ENCODE peak calls at places on chromosomes 2 and 18, in six cellular contexts. R is body of pancreas, O is foreskin fibroblast, Y is right atrium auricular region, Q is lower lobe of right lung, E is BE2C. G is an unnamed sample.

GRCh38 chr2:40273623-40274236 is 178.2 kb downstream of the SLC8A1 start:
- DNase-seq in Y (no peak), O (peak), R (no peak), Q (no peak), E (no peak), G (no peak)

GRCh38 chr2:67612576-67612981 is 215.4 kb downstream of the ETAA1 start:
- DNase-seq in O (peak), Q (no peak), R (no peak), Y (no peak), E (no peak), G (no peak)

GRCh38 chr2:55232863-55233657 is 572 bp downstream of the RPS27A start:
- DNase-seq in E (peak), O (peak), Q (peak), R (peak), Y (no peak), G (no peak)

GRCh38 chr18:9366126-9366714 is 31.6 kb downstream of the TWSG1 start:
- DNase-seq in Y (no peak), E (no peak), Q (no peak), O (peak), R (peak), G (peak)

GRCh38 chr2:25279091-25279651 is 62.6 kb downstream of the DNMT3A start:
- DNase-seq in Q (peak), Y (peak), O (peak), E (peak), R (peak), G (peak)

GRCh38 chr2:151156431-151156830 is 105.2 kb downstream of the RBM43 start:
- DNase-seq in E (no peak), Y (no peak), Q (no peak), R (no peak), O (peak), G (no peak)

GRCh38 chr2:120283649-120284048 is 31.0 kb downstream of the RALB start:
- DNase-seq in E (no peak), Q (no peak), O (no peak), Y (no peak), R (no peak), G (no peak)

GRCh38 chr2:10864888-10865551 is 46.7 kb upstream of the KCNF1 start:
- DNase-seq in Y (no peak), Q (no peak), R (no peak), O (no peak), E (no peak), G (no peak)

GRCh38 chr2:84830095-84830494 is 50.8 kb downstream of the TRABD2A start:
- DNase-seq in Y (no peak), R (no peak), O (no peak), Q (peak), E (no peak), G (no peak)

GRCh38 chr18:78579449-78579848 is 400.2 kb upstream of the SALL3 start:
- DNase-seq in O (no peak), E (no peak), Q (no peak), R (no peak), Y (no peak), G (no peak)

GRCh38 chr2:241951920-241952319 is 82.4 kb downstream of the RTP5 start:
- DNase-seq in E (no peak), Y (no peak), Q (no peak), R (peak), O (no peak), G (no peak)

GRCh38 chr2:231917280-231918088 is 8.7 kb downstream of the NPPC start:
- DNase-seq in Q (peak), E (peak), O (no peak), R (no peak), Y (no peak), G (no peak)

GRCh38 chr2:44267269-44268258 is 7.7 kb upstream of the SLC3A1 start:
- DNase-seq in Y (no peak), R (no peak), E (no peak), O (peak), Q (no peak), G (no peak)

GRCh38 chr2:15800489-15801329 is 139.6 kb upstream of the MYCN start:
- DNase-seq in R (no peak), E (no peak), O (no peak), Q (no peak), Y (no peak), G (no peak)

GRCh38 chr18:46333371-46334199 is 229.4 kb downstream of the HAUS1 start:
- DNase-seq in Q (no peak), E (peak), Y (no peak), R (no peak), O (peak), G (peak)

GRCh38 chr2:85786444-85786843 is 32.7 kb downstream of the ATOH8 start:
- DNase-seq in R (no peak), E (no peak), Y (no peak), Q (no peak), O (no peak), G (no peak)

GRCh38 chr2:144249035-144249637 is 270.8 kb downstream of the ZEB2 start:
- DNase-seq in O (peak), E (no peak), Q (no peak), R (no peak), Y (no peak), G (no peak)

GRCh38 chr2:18426174-18426573 is 134.3 kb downstream of the RDH14 start:
- DNase-seq in Y (no peak), Q (no peak), O (no peak), E (no peak), R (no peak), G (no peak)

GRCh38 chr2:154489271-154489858 is 209.1 kb upstream of the KCNJ3 start:
- DNase-seq in E (no peak), Y (no peak), O (no peak), R (no peak), Q (no peak), G (no peak)

GRCh38 chr2:202157211-202157985 is 81.0 kb downstream of the SUMO1 start:
- DNase-seq in R (no peak), Q (no peak), O (no peak), Y (no peak), E (no peak), G (no peak)

GRCh38 chr2:202164409-202164808 is 74.0 kb downstream of the SUMO1 start:
- DNase-seq in O (no peak), Q (no peak), Y (no peak), E (no peak), R (no peak), G (no peak)

GRCh38 chr2:202161106-202161836 is 77.1 kb downstream of the SUMO1 start:
- DNase-seq in Q (no peak), E (no peak), Y (no peak), R (no peak), O (no peak), G (no peak)

GRCh38 chr2:202154613-202155281 is 81.7 kb downstream of the KIAA2012 start:
- DNase-seq in E (no peak), O (no peak), R (no peak), Y (no peak), Q (no peak), G (no peak)

GRCh38 chr2:202158796-202159195 is 79.6 kb downstream of the SUMO1 start:
- DNase-seq in Y (no peak), R (no peak), O (peak), E (no peak), Q (no peak), G (peak)
- TF ChIP-seq CTCF in Y (no peak), R (no peak), O (peak), E (peak), Q (no peak), G (peak)

GRCh38 chr18:12310762-12311161 is 2.7 kb downstream of the TUBB6 start:
- DNase-seq in E (no peak), R (no peak), Q (no peak), Y (peak), O (no peak), G (no peak)

GRCh38 chr18:12307871-12308385 is at the start of gene TUBB6:
- DNase-seq in Y (peak), R (peak), Q (peak), O (peak), E (peak), G (no peak)

GRCh38 chr18:12307251-12307736 is 747 bp upstream of the TUBB6 start:
- DNase-seq in O (peak), E (no peak), Q (no peak), R (peak), Y (peak), G (no peak)

GRCh38 chr18:12308386-12309100 is 502 bp downstream of the TUBB6 start:
- DNase-seq in R (peak), O (peak), Y (peak), E (peak), Q (peak), G (no peak)

DNA sequence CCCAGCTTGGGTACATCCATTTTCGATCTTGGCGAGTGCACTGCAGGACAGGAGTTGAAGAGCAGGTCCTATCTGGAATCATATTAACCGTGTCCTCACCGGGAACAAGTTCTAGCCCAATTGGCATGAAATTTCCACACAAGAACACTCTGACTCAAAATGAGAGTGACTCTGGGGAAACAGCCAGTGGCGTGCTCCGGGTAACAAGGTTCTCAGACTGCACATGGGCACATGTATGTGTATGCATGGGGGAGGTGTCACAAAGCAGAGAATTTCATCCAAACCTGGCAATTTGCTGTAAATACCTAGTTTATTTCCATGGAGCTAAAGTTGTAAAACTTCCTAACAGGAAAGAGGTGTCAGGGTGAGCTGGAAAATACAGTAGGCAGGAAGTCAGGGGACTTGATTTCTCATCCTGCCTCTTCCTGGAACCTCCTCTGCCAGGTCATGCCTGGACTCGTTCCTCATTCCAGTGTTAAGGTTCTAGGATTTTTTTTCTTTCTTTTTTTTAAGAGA is 1.7 kb downstream of the TUBB6 start:
- DNase-seq in E (no peak), R (no peak), Y (peak), O (peak), Q (no peak), G (no peak)
- H3K4me3 ChIP-seq in E (peak), R (no peak), Y (peak), O (peak), Q (peak), G (no peak)

DNA sequence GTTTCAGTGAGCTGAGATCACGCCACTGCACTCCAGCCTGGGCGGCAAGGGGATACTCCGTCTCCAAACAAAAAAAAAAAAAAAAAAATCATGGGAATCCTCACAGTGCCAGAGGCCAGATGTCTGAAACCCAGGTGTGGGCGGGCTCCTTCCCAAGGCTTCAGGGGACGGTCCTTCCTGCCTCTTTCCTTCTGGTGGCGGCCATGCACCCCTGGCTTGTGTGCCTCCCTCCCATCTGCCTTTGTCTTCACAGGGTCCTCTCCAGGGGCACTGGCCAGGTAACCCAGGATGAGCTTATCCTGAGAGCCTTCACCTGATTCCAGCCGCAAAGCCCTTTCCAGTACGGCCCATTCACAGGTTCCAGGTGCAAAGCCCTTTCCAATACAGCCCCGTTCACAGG is 40.9 kb upstream of the GPC1 start:
- DNase-seq in E (no peak), Y (no peak), Q (no peak), O (no peak), R (no peak), G (no peak)
- TF ChIP-seq CTCF in E (no peak), Y (no peak), Q (no peak), O (no peak), R (no peak), G (no peak)

GRCh38 chr18:61582205-61582710 is 249.0 kb downstream of the CDH20 start:
- DNase-seq in Y (peak), Q (no peak), R (no peak), E (no peak), O (no peak), G (no peak)
- H3K4me3 ChIP-seq in Y (peak), Q (peak), R (no peak), E (no peak), O (peak), G (peak)

G was measured in LNCaP clone FGC.